ENCODE peak calls at places on chromosome 1, in five cellular contexts. N is prostate gland, O is breast epithelium, Y is transverse colon, K is uterus. U is an unnamed sample. For H3K27me3, the result is how much of the 10 kb centered on the place peaks cover.

GRCh38 chr1:115114308-115114707 is 25.0 kb upstream of the TSPAN2 start:
- DNase-seq in Y (no peak), K (no peak), O (no peak), N (no peak), U (peak)

GRCh38 chr1:57623039-57623790 is 199.4 kb upstream of the DAB1 start:
- DNase-seq in K (no peak), N (no peak), O (no peak), Y (no peak), U (no peak)

GRCh38 chr1:25431495-25432363 is 1.0 kb downstream of the MACO1 start:
- DNase-seq in Y (no peak), N (peak), O (no peak), K (peak), U (peak)

GRCh38 chr1:111407297-111407696 is 20.2 kb downstream of the OVGP1 start:
- DNase-seq in K (no peak), N (no peak), O (no peak), Y (no peak), U (no peak)

GRCh38 chr1:203839081-203839480 is 22.3 kb upstream of the SNRPE start:
- DNase-seq in N (peak), K (no peak), Y (no peak), O (no peak), U (no peak)

GRCh38 chr1:184755226-184756065 is 788 bp upstream of the EDEM3 start:
- DNase-seq in O (no peak), N (no peak), K (no peak), Y (peak), U (no peak)

GRCh38 chr1:10324627-10325026 is 74.2 kb upstream of the PGD start:
- DNase-seq in Y (no peak), K (no peak), O (no peak), N (no peak), U (no peak)

GRCh38 chr1:184811439-184812111 is 56.9 kb upstream of the EDEM3 start:
- DNase-seq in O (no peak), N (no peak), K (peak), Y (no peak), U (peak)

GRCh38 chr1:174839211-174839610 is 160.5 kb upstream of the CACYBP start:
- DNase-seq in N (no peak), O (no peak), K (no peak), Y (no peak), U (no peak)

GRCh38 chr1:205851993-205852392 is 2.1 kb upstream of the PM20D1 start:
- DNase-seq in Y (no peak), K (no peak), O (no peak), N (no peak), U (peak)

GRCh38 chr1:76210130-76210529 is 135.6 kb downstream of the ST6GALNAC3 start:
- DNase-seq in N (no peak), O (no peak), K (no peak), Y (no peak), U (no peak)

GRCh38 chr1:78553859-78554258 is 63.1 kb downstream of the PTGFR start:
- DNase-seq in K (no peak), Y (no peak), N (no peak), O (no peak), U (no peak)

GRCh38 chr1:19737413-19737812 is 62.3 kb downstream of the TMCO4 start:
- DNase-seq in N (no peak), K (no peak), Y (no peak), O (no peak), U (no peak)

GRCh38 chr1:225816643-225817538 is 7.0 kb downstream of the EPHX1 start:
- DNase-seq in N (no peak), K (peak), Y (peak), O (no peak), U (peak)

GRCh38 chr1:150162862-150163706 is 13.4 kb downstream of the PLEKHO1 start:
- DNase-seq in Y (peak), N (peak), K (peak), O (peak), U (peak)

GRCh38 chr1:27301052-27301422 is 20.9 kb upstream of the TMEM222 start:
- DNase-seq in Y (no peak), K (no peak), N (no peak), O (no peak), U (no peak)

GRCh38 chr1:234047113-234047512 is 142.6 kb downstream of the SLC35F3 start:
- DNase-seq in K (no peak), N (no peak), Y (no peak), O (no peak), U (no peak)

GRCh38 chr1:92299477-92300125 is 742 bp downstream of the RPAP2 start:
- DNase-seq in O (no peak), K (no peak), Y (no peak), N (no peak), U (no peak)

GRCh38 chr1:15271196-15271595 is 24.2 kb downstream of the FHAD1 start:
- DNase-seq in O (no peak), K (no peak), Y (no peak), N (no peak), U (no peak)

GRCh38 chr1:218620956-218621355 is 275.8 kb downstream of the TGFB2 start:
- DNase-seq in K (no peak), Y (no peak), N (no peak), O (no peak), U (no peak)

GRCh38 chr1:191804311-191804710 is 354.0 kb upstream of the RGS18 start:
- DNase-seq in O (no peak), K (no peak), N (no peak), Y (no peak), U (no peak)

GRCh38 chr1:248752981-248753525 is 2.5 kb downstream of the LYPD8 start:
- DNase-seq in K (no peak), N (no peak), O (no peak), Y (no peak), U (no peak)

GRCh38 chr1:4308826-4309225 is 345.6 kb upstream of the AJAP1 start:
- DNase-seq in K (no peak), N (no peak), Y (no peak), O (no peak), U (no peak)

GRCh38 chr1:81801032-81801833 is 499 bp downstream of the ADGRL2 start:
- DNase-seq in Y (peak), O (peak), K (peak), N (peak), U (peak)

GRCh38 chr1:64983110-64983509 is 16.8 kb upstream of the JAK1 start:
- DNase-seq in K (no peak), Y (no peak), O (peak), N (peak), U (peak)

GRCh38 chr1:2021550-2021949 is 2.4 kb downstream of the GABRD start:
- DNase-seq in K (no peak), O (no peak), Y (no peak), N (no peak), U (no peak)

GRCh38 chr1:2019162-2019542 is at the start of gene GABRD:
- DNase-seq in Y (no peak), K (no peak), O (no peak), N (no peak), U (no peak)

GRCh38 chr1:2018217-2019161 is 656 bp upstream of the GABRD start:
- DNase-seq in Y (no peak), N (no peak), K (no peak), O (no peak), U (no peak)

GRCh38 chr1:2020310-2020655 is 1.1 kb downstream of the GABRD start:
- DNase-seq in O (no peak), K (no peak), N (no peak), Y (no peak), U (no peak)

GRCh38 chr1:2019571-2020309 is 595 bp downstream of the GABRD start:
- DNase-seq in Y (no peak), N (no peak), K (no peak), O (no peak), U (peak)
- H3K27me3 ChIP-seq in Y (half or more), N (under half), K (under half), O (under half), U (under half)

DNA sequence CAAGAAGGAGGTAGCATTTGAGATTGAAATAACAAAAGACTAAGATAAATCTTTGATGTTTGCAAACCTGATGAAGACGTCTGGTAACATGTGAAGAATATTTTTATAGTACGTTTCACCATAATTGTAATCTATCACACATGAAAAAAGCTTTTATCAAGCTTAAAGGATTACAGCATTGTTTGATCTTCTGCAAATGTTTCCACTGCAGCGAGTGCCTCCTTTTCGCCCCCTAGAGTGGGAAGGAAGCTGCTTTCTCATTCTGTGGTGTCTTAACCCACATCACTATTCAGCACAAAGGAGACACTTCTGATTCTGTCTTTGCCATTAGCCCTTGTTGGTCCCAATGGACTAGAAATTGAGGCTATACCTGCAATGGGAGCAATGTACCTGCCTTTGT is 46.0 kb upstream of the IL12RB2 start:
- DNase-seq in K (no peak), N (no peak), O (no peak), Y (peak), U (no peak)
- TF ChIP-seq CTCF in K (no peak), N (no peak), O (no peak), Y (no peak), U (no peak)

DNA sequence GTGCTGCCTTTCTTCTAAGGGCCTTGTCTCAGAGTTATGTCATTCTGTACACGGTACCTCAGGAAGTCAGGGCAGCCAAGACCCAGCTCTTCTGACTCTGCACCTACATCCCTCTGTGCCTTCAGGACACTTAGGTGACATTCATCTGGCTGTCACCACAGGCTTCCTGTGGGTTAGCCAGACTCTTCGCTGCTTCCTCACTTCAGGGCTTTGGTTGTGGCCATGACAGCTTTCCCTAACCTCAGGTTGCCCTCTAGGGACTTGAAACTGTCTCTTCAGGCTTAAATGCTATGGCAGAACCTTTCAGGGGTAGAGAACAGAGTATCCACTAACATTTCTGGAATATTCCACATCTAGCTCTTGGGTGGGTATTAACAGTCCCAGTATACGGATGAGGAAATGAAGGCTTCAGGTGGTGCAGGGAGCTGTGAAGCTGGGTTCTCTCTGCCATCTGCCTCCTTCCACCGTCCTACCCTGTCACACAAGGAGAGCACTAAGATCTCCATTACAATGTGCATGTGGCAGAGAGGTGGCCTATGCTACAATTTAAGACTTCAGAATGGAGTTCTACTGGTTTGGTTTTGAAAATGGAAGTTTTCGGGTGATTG is 9.9 kb downstream of the TSSK3 start:
- DNase-seq in Y (no peak), K (no peak), O (no peak), N (no peak), U (no peak)
- TF ChIP-seq POLR2A in Y (no peak), K (no peak), O (no peak), N (no peak), U (no peak)

GRCh38 chr1:159196543-159196942 is 8.1 kb upstream of the ACKR1 start:
- DNase-seq in N (no peak), K (no peak), O (no peak), Y (no peak), U (no peak)

GRCh38 chr1:159197767-159198557 is 6.7 kb upstream of the ACKR1 start:
- DNase-seq in O (peak), Y (peak), N (peak), K (peak), U (peak)

GRCh38 chr1:159203621-159204020 is 1.1 kb upstream of the ACKR1 start:
- DNase-seq in N (no peak), K (no peak), O (no peak), Y (no peak), U (no peak)

GRCh38 chr1:159200759-159201158 is 3.9 kb upstream of the ACKR1 start:
- DNase-seq in Y (no peak), N (no peak), O (no peak), K (no peak), U (no peak)

DNA sequence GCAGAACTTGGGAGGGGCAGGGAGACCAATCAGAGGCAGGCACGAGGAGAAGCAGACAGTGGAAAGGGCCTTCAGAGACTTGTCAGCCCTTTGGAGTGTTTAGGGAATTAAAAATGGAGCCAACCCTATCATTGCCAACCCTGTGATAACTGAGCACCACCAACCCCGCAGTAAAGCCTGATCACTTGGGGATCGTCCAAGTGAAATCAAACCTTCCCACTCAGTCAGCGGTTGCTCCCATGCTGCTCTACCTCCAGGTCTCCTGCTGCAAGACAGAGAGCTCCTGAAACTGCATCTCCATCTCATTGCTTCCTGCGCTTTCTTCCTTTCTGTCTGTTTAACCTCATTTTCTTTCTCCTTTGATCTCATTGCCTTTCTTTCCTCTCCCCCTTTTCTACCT is 4.8 kb upstream of the ACKR1 start:
- DNase-seq in Y (no peak), O (no peak), K (no peak), N (no peak), U (no peak)
- H3K27me3 ChIP-seq in Y (under half), O (under half), K (under half), N (under half), U (under half)

GRCh38 chr1:117894078-117894477 is 35.3 kb downstream of the GDAP2 start:
- DNase-seq in N (no peak), O (no peak), Y (no peak), K (no peak), U (no peak)
- TF ChIP-seq CTCF in N (no peak), O (no peak), Y (no peak), K (no peak), U (no peak)

GRCh38 chr1:156113263-156114004 is 1.1 kb upstream of the LMNA start:
- DNase-seq in K (peak), Y (no peak), O (no peak), N (no peak), U (no peak)

GRCh38 chr1:156114919-156115513 is 505 bp downstream of the LMNA start:
- DNase-seq in N (no peak), Y (no peak), K (no peak), O (no peak), U (no peak)

GRCh38 chr1:156114101-156114918 is at the start of gene LMNA:
- DNase-seq in Y (peak), N (peak), K (peak), O (peak), U (peak)

GRCh38 chr1:156117414-156118174 is 3.1 kb downstream of the LMNA start:
- DNase-seq in O (no peak), K (no peak), Y (no peak), N (no peak), U (peak)

GRCh38 chr1:156115514-156116374 is 1.2 kb downstream of the LMNA start:
- DNase-seq in Y (peak), K (peak), N (peak), O (peak), U (peak)
- TF ChIP-seq POLR2A in Y (peak), K (no peak), N (peak), O (no peak), U (peak)

GRCh38 chr1:217137210-217137871 is 414.1 kb upstream of the ESRRG start:
- DNase-seq in K (no peak), Y (no peak), O (no peak), N (no peak), U (peak)
- H3K27me3 ChIP-seq in K (under half), Y (half or more), O (under half), N (under half), U (under half)

GRCh38 chr1:63894627-63895256 is 120.9 kb downstream of the ROR1 start:
- DNase-seq in Y (no peak), K (no peak), N (no peak), O (no peak), U (no peak)

GRCh38 chr1:63892632-63893395 is 119.0 kb downstream of the ROR1 start:
- DNase-seq in O (no peak), N (no peak), Y (peak), K (no peak), U (no peak)

GRCh38 chr1:63890468-63890867 is 116.7 kb downstream of the ROR1 start:
- DNase-seq in K (no peak), O (no peak), Y (no peak), N (no peak), U (no peak)

GRCh38 chr1:63891211-63891610 is 117.4 kb downstream of the ROR1 start:
- DNase-seq in Y (no peak), O (no peak), K (no peak), N (no peak), U (peak)

GRCh38 chr1:63893976-63894375 is 120.2 kb downstream of the ROR1 start:
- DNase-seq in Y (no peak), O (no peak), K (no peak), N (no peak), U (no peak)
- TF ChIP-seq CTCF in Y (no peak), O (no peak), K (no peak), N (no peak), U (no peak)